ENCODE peak calls at places on chromosomes 7 and 10, in seven cellular contexts. W is MM.1S, L is PC-3, G is hepatocyte, P is GM23338, M is HCT116, F is GM23248. C is an unnamed sample.

GRCh38 chr10:125531470-125531869 is 151.5 kb downstream of the TEX36 start:
- DNase-seq in G (no peak), F (no peak), L (no peak), P (peak), M (no peak), W (no peak), C (peak)

GRCh38 chr7:22235134-22235533 is 121.8 kb downstream of the RAPGEF5 start:
- DNase-seq in W (no peak), F (no peak), G (no peak), P (no peak), L (no peak), M (no peak), C (no peak)

GRCh38 chr10:20986049-20986448 is 88.9 kb upstream of the NEBL start:
- DNase-seq in P (no peak), G (no peak), W (no peak), M (no peak), L (no peak), F (no peak), C (no peak)

GRCh38 chr7:17532861-17533404 is 234.5 kb downstream of the AHR start:
- DNase-seq in M (peak), G (no peak), W (no peak), P (no peak), F (peak), L (peak), C (no peak)

GRCh38 chr10:34985823-34986222 is 104.3 kb downstream of the CUL2 start:
- DNase-seq in F (peak), M (no peak), P (peak), G (no peak), L (peak), W (peak), C (peak)

GRCh38 chr10:60171436-60172013 is 218.2 kb downstream of the ANK3 start:
- DNase-seq in M (no peak), F (no peak), P (no peak), W (no peak), G (no peak), L (peak), C (no peak)

GRCh38 chr10:132539894-132540293 is 2.3 kb downstream of the INPP5A start:
- DNase-seq in F (peak), M (no peak), L (peak), W (no peak), P (no peak), G (no peak), C (no peak)

GRCh38 chr10:131920151-131920550 is 19.3 kb downstream of the PPP2R2D start:
- DNase-seq in P (no peak), G (no peak), M (no peak), F (no peak), W (no peak), L (no peak), C (no peak)

GRCh38 chr7:22173884-22174573 is 182.9 kb downstream of the RAPGEF5 start:
- DNase-seq in W (no peak), M (no peak), P (no peak), L (peak), G (no peak), F (no peak), C (no peak)

GRCh38 chr10:101323495-101323894 is 30.5 kb upstream of the BTRC start:
- DNase-seq in F (no peak), M (no peak), W (no peak), L (no peak), P (peak), G (no peak), C (no peak)

GRCh38 chr7:71626206-71626605 is 494.3 kb downstream of the GALNT17 start:
- DNase-seq in W (no peak), M (no peak), P (no peak), L (no peak), F (peak), G (no peak), C (peak)

GRCh38 chr10:132984008-132984295 is 41.6 kb upstream of the CFAP46 start:
- DNase-seq in W (no peak), F (no peak), M (no peak), P (no peak), L (no peak), G (no peak), C (no peak)

GRCh38 chr10:33263453-33263852 is 71.0 kb downstream of the NRP1 start:
- DNase-seq in M (no peak), P (no peak), G (no peak), L (peak), W (no peak), F (peak), C (no peak)

GRCh38 chr10:102776779-102777417 is 33.1 kb downstream of the WBP1L start:
- DNase-seq in G (peak), M (no peak), L (no peak), W (peak), F (peak), P (peak), C (peak)

GRCh38 chr7:88964418-88964817 is 168.9 kb upstream of the TEX47 start:
- DNase-seq in M (no peak), G (no peak), P (no peak), F (no peak), W (no peak), L (no peak), C (no peak)

GRCh38 chr10:121495719-121496118 is 102.5 kb downstream of the FGFR2 start:
- DNase-seq in F (no peak), M (no peak), P (no peak), G (no peak), W (no peak), L (no peak), C (no peak)

GRCh38 chr10:29254123-29255046 is 34.5 kb upstream of the LYZL1 start:
- DNase-seq in G (peak), L (no peak), F (no peak), W (no peak), M (no peak), P (no peak), C (peak)

GRCh38 chr10:6694447-6695155 is 114.5 kb upstream of the PRKCQ start:
- DNase-seq in W (no peak), M (no peak), F (peak), P (no peak), G (no peak), L (no peak), C (no peak)

GRCh38 chr7:118153551-118154177 is 30.3 kb upstream of the LSM8 start:
- DNase-seq in G (peak), L (peak), F (peak), P (peak), M (peak), W (peak), C (peak)

GRCh38 chr7:28666144-28666543 is 253.8 kb downstream of the CREB5 start:
- DNase-seq in F (peak), G (no peak), W (no peak), M (no peak), L (peak), P (no peak), C (no peak)

GRCh38 chr10:49001402-49001801 is 61.8 kb upstream of the LRRC18 start:
- DNase-seq in L (peak), G (peak), F (no peak), W (no peak), M (no peak), P (peak), C (peak)

GRCh38 chr10:52949899-52950298 is 177.3 kb upstream of the MBL2 start:
- DNase-seq in G (peak), P (peak), M (no peak), W (peak), F (no peak), L (peak), C (peak)

GRCh38 chr10:105149371-105149871 is 508.3 kb downstream of the SORCS3 start:
- DNase-seq in G (peak), M (no peak), F (peak), L (peak), P (no peak), W (no peak), C (no peak)

GRCh38 chr7:40316176-40316575 is 181.4 kb downstream of the SUGCT start:
- DNase-seq in F (peak), P (no peak), W (no peak), G (no peak), L (no peak), M (no peak), C (no peak)

GRCh38 chr7:100867040-100867795 is at the start of gene TRIP6:
- DNase-seq in P (peak), W (no peak), L (peak), M (peak), G (peak), F (peak), C (peak)
- TF ChIP-seq EZH2phosphoT487 in P (no peak), W (no peak), L (no peak), M (no peak), G (no peak), F (no peak), C (no peak)

GRCh38 chr7:1666251-1666778 is 3.8 kb upstream of the ELFN1 start:
- DNase-seq in P (peak), G (peak), W (no peak), M (no peak), L (no peak), F (peak), C (peak)

GRCh38 chr7:1668486-1668931 is 1.6 kb upstream of the ELFN1 start:
- DNase-seq in G (peak), M (no peak), F (no peak), L (no peak), P (peak), W (no peak), C (peak)

GRCh38 chr7:1667566-1668485 is 2.3 kb upstream of the ELFN1 start:
- DNase-seq in W (no peak), P (peak), M (no peak), F (no peak), L (no peak), G (peak), C (peak)

GRCh38 chr7:1665721-1666250 is 4.3 kb upstream of the ELFN1 start:
- DNase-seq in M (no peak), L (peak), P (peak), G (peak), F (peak), W (no peak), C (peak)

GRCh38 chr7:1666779-1667565 is 3.1 kb upstream of the ELFN1 start:
- DNase-seq in L (no peak), F (peak), P (peak), W (no peak), M (no peak), G (peak), C (peak)
- TF ChIP-seq EZH2 in L (no peak), F (no peak), P (peak), W (no peak), M (no peak), G (peak), C (peak)

GRCh38 chr7:144050093-144050492 is 1.3 kb downstream of the OR2A5 start:
- DNase-seq in G (peak), P (no peak), L (peak), W (no peak), F (peak), M (no peak), C (no peak)

DNA sequence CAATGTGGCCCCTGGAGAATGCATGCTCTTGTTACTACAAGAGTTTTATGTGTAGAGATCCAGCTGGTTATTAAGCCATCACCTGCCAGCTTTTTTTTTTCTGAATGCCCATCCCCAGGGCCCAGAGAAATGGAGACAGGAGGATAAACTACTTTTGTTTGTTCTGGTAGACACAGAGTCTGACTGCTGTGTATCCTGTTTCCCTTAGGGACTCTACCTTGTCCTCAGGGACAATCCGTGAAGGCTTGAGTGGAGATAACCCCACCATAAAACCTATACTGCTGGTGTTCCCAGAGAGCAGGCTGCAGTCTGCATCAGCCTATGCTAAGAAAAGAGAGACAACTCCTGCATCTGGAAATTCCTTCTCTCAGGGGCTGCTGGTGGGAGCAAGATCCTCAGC is at the start of gene OR2A5:
- DNase-seq in P (no peak), G (peak), L (no peak), W (no peak), F (no peak), M (no peak), C (no peak)
- TF ChIP-seq EZH2phosphoT487 in P (no peak), G (no peak), L (no peak), W (no peak), F (no peak), M (no peak), C (no peak)

GRCh38 chr7:155377071-155377836 is 79.6 kb downstream of the INSIG1 start:
- DNase-seq in G (no peak), M (no peak), F (no peak), W (no peak), P (no peak), L (no peak), C (peak)

GRCh38 chr7:155380221-155380861 is 77.6 kb upstream of the EN2 start:
- DNase-seq in G (peak), L (peak), M (peak), F (peak), P (peak), W (peak), C (peak)

GRCh38 chr7:155378580-155378934 is 79.4 kb upstream of the EN2 start:
- DNase-seq in P (no peak), M (no peak), F (no peak), W (no peak), G (no peak), L (no peak), C (no peak)

GRCh38 chr7:155378959-155379871 is 78.7 kb upstream of the EN2 start:
- DNase-seq in W (no peak), P (peak), L (no peak), F (no peak), M (no peak), G (no peak), C (no peak)

DNA sequence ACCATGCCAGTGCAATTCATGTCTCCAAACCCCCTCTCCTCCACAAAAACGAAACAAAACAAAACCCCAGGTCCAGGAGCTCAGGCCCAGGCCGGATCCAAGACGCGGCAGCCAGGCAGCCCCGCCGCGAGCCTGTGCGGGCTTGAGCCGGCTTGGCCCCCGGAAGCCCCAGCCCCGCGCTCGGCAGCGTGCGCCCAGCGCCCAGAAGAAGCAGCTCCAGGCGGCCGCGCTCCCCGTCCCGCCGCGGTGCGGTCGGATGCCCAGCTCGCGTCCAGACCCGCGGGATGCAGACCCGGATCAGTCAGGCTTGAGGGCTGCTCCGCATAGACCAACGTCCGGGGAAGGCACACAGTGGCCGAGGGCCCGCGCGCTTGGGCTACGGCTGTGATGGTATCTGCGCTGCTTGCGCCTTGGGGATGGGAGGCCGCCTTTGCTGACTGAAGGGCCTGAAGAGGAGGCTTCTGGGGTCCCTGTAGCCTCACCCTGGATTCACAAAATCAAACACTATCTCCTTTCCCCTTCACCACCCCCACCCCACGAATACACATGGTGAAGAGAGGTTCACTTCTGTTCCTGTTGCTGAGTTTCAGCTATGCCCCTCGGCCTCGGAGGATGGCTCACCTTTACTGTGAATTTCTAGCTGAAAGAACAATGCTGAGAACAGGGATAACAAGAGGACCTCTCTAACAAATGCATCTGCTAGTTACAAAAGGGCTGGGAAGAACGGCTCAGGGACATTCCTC is 79.9 kb upstream of the EN2 start:
- DNase-seq in W (peak), P (peak), F (peak), G (peak), M (no peak), L (peak), C (peak)
- TF ChIP-seq EZH2 in W (no peak), P (peak), F (no peak), G (peak), M (no peak), L (peak), C (peak)

DNA sequence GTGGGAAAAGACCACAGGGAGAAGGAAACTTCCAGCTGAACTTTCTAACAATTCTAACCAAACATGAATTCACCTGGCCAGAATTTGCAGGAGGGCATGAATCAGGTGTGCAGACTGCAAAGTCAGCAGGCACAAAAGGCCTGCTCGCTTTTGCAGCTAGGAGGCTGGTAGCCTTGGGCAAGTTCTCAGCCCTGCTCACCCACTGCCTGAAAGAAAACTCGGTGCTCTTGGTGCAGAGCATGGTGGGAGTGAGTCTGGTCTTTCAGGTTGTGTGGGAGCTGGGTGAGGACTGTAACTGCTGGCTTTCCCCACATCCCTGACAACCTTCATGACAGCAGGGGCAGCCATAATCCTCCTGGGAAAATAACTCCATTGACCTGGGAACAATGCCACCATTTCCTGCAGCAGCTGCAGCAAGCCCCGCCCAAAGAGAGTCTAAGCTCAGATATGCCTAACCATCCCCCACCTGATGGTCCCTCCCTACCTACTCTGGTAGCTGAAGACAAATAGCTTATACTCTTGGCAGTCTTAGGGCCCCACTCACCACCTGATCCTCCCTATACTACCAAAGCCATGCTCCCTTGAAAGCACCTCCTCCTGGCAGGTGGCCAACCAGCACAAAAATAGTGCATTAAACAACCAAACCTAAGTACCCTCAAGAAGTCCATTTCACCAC is 31.6 kb downstream of the ZNF117 start:
- DNase-seq in P (peak), W (peak), M (no peak), G (no peak), L (no peak), F (no peak), C (peak)
- TF ChIP-seq EZH2phosphoT487 in P (no peak), W (no peak), M (no peak), G (no peak), L (no peak), F (no peak), C (no peak)

GRCh38 chr10:61742812-61743211 is 80.1 kb downstream of the CABCOCO1 start:
- DNase-seq in G (no peak), M (no peak), L (no peak), P (no peak), F (no peak), W (no peak), C (no peak)

GRCh38 chr10:61747341-61747740 is 84.6 kb downstream of the CABCOCO1 start:
- DNase-seq in F (no peak), P (no peak), M (no peak), G (no peak), W (no peak), L (no peak), C (no peak)

GRCh38 chr10:61749271-61749670 is 86.5 kb downstream of the CABCOCO1 start:
- DNase-seq in W (no peak), L (peak), G (no peak), P (no peak), M (no peak), F (no peak), C (no peak)

DNA sequence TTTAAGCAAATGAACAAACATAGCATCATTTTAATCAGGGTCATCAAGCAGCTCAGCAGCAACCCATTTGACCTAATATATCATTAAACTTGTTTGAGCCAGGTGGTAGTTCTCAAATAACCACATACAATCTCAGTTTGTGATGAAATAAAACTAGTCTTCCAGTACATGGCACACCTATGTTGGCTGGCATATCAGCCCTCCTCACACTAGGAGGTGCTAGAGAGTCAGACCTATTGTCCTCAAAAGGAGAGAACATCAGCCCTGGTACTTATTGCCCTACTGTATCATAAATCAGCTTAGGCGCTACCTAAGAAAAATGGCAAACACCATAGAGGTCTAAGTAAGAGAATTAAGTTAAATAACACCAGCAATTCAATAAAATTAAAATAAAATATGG is 81.7 kb downstream of the CABCOCO1 start:
- DNase-seq in W (peak), P (peak), F (no peak), M (no peak), G (no peak), L (peak), C (no peak)
- TF ChIP-seq EZH2 in W (no peak), P (no peak), F (no peak), M (no peak), G (no peak), L (no peak), C (no peak)

C was measured in neural progenitor cell.